ENCODE peak calls at places on chromosomes 2 and 18, in five cellular contexts. A is HCT116, L is prostate gland, S is sigmoid colon, Z is adrenal gland. E is an unnamed sample.

GRCh38 chr2:235506291-235506996 is 12.6 kb downstream of the AGAP1 start:
- DNase-seq in A (no peak), L (no peak), S (no peak), Z (no peak), E (no peak)

GRCh38 chr2:140586379-140586778 is 1544.4 kb downstream of the LRP1B start:
- DNase-seq in A (peak), L (no peak), S (no peak), Z (no peak), E (no peak)

GRCh38 chr18:52070295-52070756 is 269.7 kb upstream of the DCC start:
- DNase-seq in A (no peak), L (no peak), S (no peak), Z (no peak), E (no peak)

GRCh38 chr18:48009116-48009825 is 78.8 kb upstream of the SMAD2 start:
- DNase-seq in A (no peak), L (no peak), S (no peak), Z (no peak), E (no peak)

GRCh38 chr2:24454258-24454657 is 36.8 kb upstream of the NCOA1 start:
- DNase-seq in A (no peak), L (no peak), S (no peak), Z (no peak), E (no peak)

GRCh38 chr18:23191952-23192662 is 56.8 kb downstream of the CABLES1 start:
- DNase-seq in A (no peak), L (no peak), S (peak), Z (peak), E (no peak)

GRCh38 chr2:43491070-43491639 is 104.7 kb downstream of the THADA start:
- DNase-seq in A (no peak), L (no peak), S (no peak), Z (no peak), E (no peak)

GRCh38 chr2:149645391-149645790 is 57.8 kb upstream of the MMADHC start:
- DNase-seq in A (no peak), L (no peak), S (no peak), Z (no peak), E (no peak)

GRCh38 chr2:7358865-7359264 is 441.7 kb downstream of the RNF144A start:
- DNase-seq in A (no peak), L (no peak), S (no peak), Z (no peak), E (peak)

GRCh38 chr2:166388488-166389070 is 12.8 kb upstream of the SCN9A start:
- DNase-seq in A (no peak), L (no peak), S (no peak), Z (no peak), E (no peak)

GRCh38 chr18:59272221-59272888 is 899 bp downstream of the RAX start:
- DNase-seq in A (no peak), L (no peak), S (no peak), Z (no peak), E (peak)

GRCh38 chr2:10574911-10575310 is 114.9 kb downstream of the NOL10 start:
- DNase-seq in A (no peak), L (no peak), S (no peak), Z (no peak), E (no peak)

GRCh38 chr2:227411990-227412350 is 24.2 kb upstream of the SCYGR1 start:
- DNase-seq in A (no peak), L (no peak), S (no peak), Z (no peak), E (no peak)

GRCh38 chr2:140454717-140455116 is 1674.5 kb upstream of the NXPH2 start:
- DNase-seq in A (peak), L (no peak), S (no peak), Z (no peak), E (no peak)

GRCh38 chr2:172370821-172371455 is 56.4 kb upstream of the ITGA6 start:
- DNase-seq in A (no peak), L (no peak), S (no peak), Z (no peak), E (no peak)

GRCh38 chr2:215461836-215462532 is 26.1 kb upstream of the FN1 start:
- DNase-seq in A (no peak), L (no peak), S (no peak), Z (no peak), E (no peak)

DNA sequence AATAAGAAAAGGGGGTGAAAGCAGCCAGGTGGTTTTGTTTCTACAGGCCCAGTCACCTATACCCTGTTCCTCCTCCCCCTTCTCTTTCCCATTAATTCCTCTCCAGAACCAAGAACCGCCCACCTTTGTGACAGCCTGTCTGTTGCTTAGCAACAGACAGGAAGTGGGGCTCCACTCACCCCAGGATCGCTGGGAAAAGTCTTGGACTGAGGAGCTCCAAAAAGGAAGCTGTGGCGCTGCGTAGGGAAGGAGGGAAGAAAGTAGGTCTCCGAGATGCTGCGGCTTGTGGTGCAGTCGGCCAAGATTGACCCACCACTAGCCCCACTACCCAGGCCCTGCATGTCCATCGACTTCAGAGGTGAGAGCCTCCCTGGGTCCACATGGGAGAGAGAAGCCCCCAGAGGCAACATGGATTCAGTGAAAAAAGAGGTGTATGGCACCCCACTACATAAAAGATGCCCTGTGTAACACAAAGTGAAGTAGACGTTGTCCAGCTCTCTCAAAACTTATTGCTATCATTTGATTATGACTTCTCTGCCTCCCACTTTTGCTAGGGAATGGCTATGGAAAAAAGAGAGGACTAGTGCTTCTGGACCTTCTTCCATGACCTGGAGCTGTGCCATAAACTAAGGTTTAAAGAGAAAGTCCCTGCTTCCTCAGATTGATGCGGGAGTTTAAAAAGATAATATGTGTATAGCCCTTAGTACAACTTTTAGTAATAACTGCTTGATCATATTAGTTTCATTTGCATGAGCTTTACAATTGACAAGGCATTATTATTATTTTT is at the start of gene FER1L5:
- DNase-seq in A (peak), L (peak), S (no peak), Z (no peak), E (no peak)
- H3K4me3 ChIP-seq in A (peak), L (peak), S (peak), Z (no peak), E (peak)

GRCh38 chr18:75208055-75208835 is 694 bp downstream of the PTGR3 start:
- DNase-seq in A (no peak), L (peak), S (peak), Z (peak), E (peak)
- TF ChIP-seq POLR2A in A (no peak), L (no peak), S (no peak), Z (no peak), E (no peak)

GRCh38 chr2:177728920-177729319 is 336.3 kb downstream of the AGPS start:
- DNase-seq in A (no peak), L (no peak), S (no peak), Z (no peak), E (no peak)

GRCh38 chr2:177730792-177731191 is 338.2 kb downstream of the AGPS start:
- DNase-seq in A (no peak), L (no peak), S (no peak), Z (no peak), E (no peak)

GRCh38 chr2:177731384-177731783 is 338.8 kb downstream of the AGPS start:
- DNase-seq in A (no peak), L (no peak), S (no peak), Z (no peak), E (no peak)

GRCh38 chr2:177727577-177728351 is 335.2 kb downstream of the AGPS start:
- DNase-seq in A (no peak), L (no peak), S (no peak), Z (peak), E (no peak)

GRCh38 chr2:177730363-177730762 is 337.8 kb downstream of the AGPS start:
- DNase-seq in A (no peak), L (no peak), S (no peak), Z (no peak), E (no peak)
- H3K4me3 ChIP-seq in A (no peak), L (no peak), S (no peak), Z (no peak), E (no peak)

GRCh38 chr18:13216092-13216582 is 2.4 kb upstream of the LDLRAD4 start:
- DNase-seq in A (peak), L (peak), S (peak), Z (peak), E (no peak)
- TF ChIP-seq POLR2A in A (no peak), L (no peak), S (no peak), Z (no peak), E (no peak)

GRCh38 chr18:77102246-77103040 is 30.1 kb downstream of the MBP start:
- DNase-seq in A (no peak), L (no peak), S (no peak), Z (no peak), E (no peak)
- H3K4me3 ChIP-seq in A (peak), L (no peak), S (no peak), Z (no peak), E (no peak)

DNA sequence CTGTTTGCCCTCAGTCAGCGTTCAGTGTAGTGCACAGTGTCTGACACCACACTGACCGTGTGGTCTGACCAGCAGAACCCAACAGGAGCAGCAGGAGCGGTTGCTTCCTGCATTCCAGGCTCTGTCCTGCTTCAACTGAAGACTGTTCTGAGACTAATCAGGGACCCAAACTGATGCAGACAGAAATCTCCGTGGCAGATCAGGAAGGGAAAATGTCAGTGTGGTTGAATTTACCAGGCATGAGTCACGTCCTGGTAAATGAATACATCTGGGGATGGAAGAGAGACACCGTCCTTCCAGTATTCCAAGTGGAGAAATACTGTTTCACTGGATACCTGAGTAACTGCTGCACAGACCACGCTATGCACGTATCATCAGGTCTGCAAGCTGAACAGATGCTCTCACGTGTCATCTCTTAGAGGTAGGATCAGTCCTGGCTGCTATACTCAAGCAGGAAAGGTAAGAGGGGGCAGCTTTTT is 223.6 kb upstream of the EPAS1 start:
- DNase-seq in A (peak), L (no peak), S (peak), Z (no peak), E (no peak)
- TF ChIP-seq POLR2A in A (no peak), L (no peak), S (no peak), Z (no peak), E (no peak)

GRCh38 chr18:49368161-49368875 is 92.1 kb downstream of the DYM start:
- DNase-seq in A (no peak), L (peak), S (no peak), Z (no peak), E (no peak)
- H3K4me3 ChIP-seq in A (no peak), L (peak), S (no peak), Z (no peak), E (peak)

GRCh38 chr2:46297546-46298271 is 502 bp downstream of the EPAS1 start:
- DNase-seq in A (no peak), L (peak), S (peak), Z (no peak), E (no peak)
- TF ChIP-seq POLR2A in A (peak), L (peak), S (no peak), Z (peak), E (no peak)

DNA sequence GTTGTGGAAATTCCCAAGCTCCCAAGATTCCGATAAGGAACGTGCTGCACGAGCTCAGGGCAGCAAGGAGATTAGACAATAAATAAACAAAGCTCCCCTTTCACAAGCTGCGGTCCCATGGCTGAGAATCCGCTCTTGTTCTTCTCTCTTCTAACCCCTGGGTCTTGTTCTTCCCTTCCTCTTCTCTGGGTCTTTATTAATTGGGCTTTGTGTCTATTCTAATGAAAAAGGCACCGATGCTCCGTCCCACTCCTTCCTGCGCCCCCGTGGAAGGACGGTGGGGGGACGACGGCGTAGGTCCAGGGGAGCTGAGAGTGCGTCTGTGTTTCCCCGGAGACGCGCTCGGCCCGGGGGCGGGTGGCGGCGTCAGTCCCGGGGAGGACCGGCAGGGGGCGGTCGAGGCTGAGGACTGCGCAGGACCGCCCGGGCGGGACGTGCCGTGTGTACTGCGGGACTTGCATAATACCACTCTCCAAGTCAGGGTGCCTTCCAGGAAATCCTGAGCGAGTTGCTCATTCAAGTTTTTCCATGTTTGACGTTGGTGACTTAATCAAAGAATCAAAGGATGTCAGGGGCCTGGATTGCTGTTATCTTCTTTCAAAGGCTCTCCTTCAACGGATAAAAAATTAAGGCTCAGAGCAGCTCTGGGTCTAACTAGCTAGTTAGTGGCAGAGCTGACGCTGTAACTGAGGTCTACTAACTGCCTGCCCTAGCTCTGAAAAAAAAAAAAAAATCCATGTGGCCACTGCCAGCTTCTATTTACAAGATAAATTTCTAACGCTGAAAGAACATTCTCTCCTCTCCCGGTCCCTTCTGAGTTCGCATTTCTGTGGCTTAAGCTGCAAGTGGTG is 321.4 kb downstream of the TGIF1 start:
- DNase-seq in A (peak), L (peak), S (peak), Z (peak), E (peak)
- H3K4me3 ChIP-seq in A (peak), L (peak), S (peak), Z (no peak), E (peak)

E was measured in esophagus muscularis mucosa.